ENCODE peak calls at places on chromosomes 2 and 18, in nine cellular contexts. L, N, P, O, T, S, Q, F and D are unnamed samples.

GRCh38 chr2:45040786-45041185 is 31.5 kb upstream of the SIX2 start:
- DNase-seq in L (no peak), N (no peak), P (no peak), O (no peak), T (no peak), S (no peak), Q (no peak), F (no peak), D (no peak)

GRCh38 chr2:239678666-239679296 is 278.0 kb upstream of the HDAC4 start:
- DNase-seq in L (no peak), N (peak; percentile 22), P (no peak), O (no peak), T (no peak), S (no peak), Q (no peak), F (no peak), D (no peak)

GRCh38 chr2:189379287-189379630 is 62.0 kb upstream of the WDR75 start:
- DNase-seq in L (no peak), N (no peak), P (no peak), O (no peak), T (peak; percentile 9), S (no peak), Q (no peak), F (no peak), D (no peak)

GRCh38 chr2:172667926-172668325 is 67.7 kb upstream of the RAPGEF4 start:
- DNase-seq in L (no peak), N (no peak), P (no peak), O (no peak), T (peak; percentile 28), S (no peak), Q (no peak), F (no peak), D (no peak)

GRCh38 chr2:186895451-186895850 is 46.5 kb upstream of the ZSWIM2 start:
- DNase-seq in L (no peak), N (no peak), P (no peak), O (no peak), T (no peak), S (no peak), Q (no peak), F (no peak), D (no peak)

GRCh38 chr18:69885841-69886531 is 61.7 kb downstream of the CD226 start:
- DNase-seq in L (no peak), N (no peak), P (no peak), O (peak; percentile 72), T (no peak), S (no peak), Q (no peak), F (no peak), D (no peak)

GRCh38 chr18:7369006-7369405 is 138.1 kb downstream of the LRRC30 start:
- DNase-seq in L (no peak), N (no peak), P (no peak), O (no peak), T (no peak), S (no peak), Q (no peak), F (no peak), D (no peak)

GRCh38 chr2:147420517-147420916 is 424.3 kb upstream of the ACVR2A start:
- DNase-seq in L (no peak), N (no peak), P (no peak), O (no peak), T (no peak), S (no peak), Q (no peak), F (no peak), D (no peak)

GRCh38 chr18:36786686-36787085 is 42.1 kb downstream of the TPGS2 start:
- DNase-seq in L (no peak), N (peak; percentile 80), P (no peak), O (no peak), T (peak; percentile 60), S (no peak), Q (no peak), F (peak; percentile 26), D (no peak)

GRCh38 chr18:39460136-39460535 is 1894.5 kb upstream of the CELF4 start:
- DNase-seq in L (no peak), N (no peak), P (no peak), O (no peak), T (no peak), S (no peak), Q (no peak), F (no peak), D (no peak)

GRCh38 chr18:7567487-7568425 is 640 bp downstream of the PTPRM start:
- DNase-seq in L (no peak), N (peak; percentile 71), P (no peak), O (peak; percentile 25), T (peak; percentile 73), S (no peak), Q (no peak), F (peak; percentile 30), D (peak; percentile 37)

GRCh38 chr18:13470555-13471494 is 252.3 kb downstream of the LDLRAD4 start:
- DNase-seq in L (no peak), N (peak; percentile 76), P (no peak), O (no peak), T (no peak), S (no peak), Q (no peak), F (no peak), D (no peak)

GRCh38 chr2:36403675-36404230 is 48.2 kb downstream of the CRIM1 start:
- DNase-seq in L (peak; percentile 93), N (no peak), P (no peak), O (no peak), T (peak; percentile 24), S (peak; percentile 72), Q (no peak), F (no peak), D (no peak)

GRCh38 chr2:16654775-16655456 is 10.7 kb downstream of the CYRIA start:
- DNase-seq in L (no peak), N (no peak), P (no peak), O (no peak), T (no peak), S (no peak), Q (no peak), F (no peak), D (no peak)